ENCODE peak calls at places on chromosomes 12 and 14, in eight cellular contexts. T is AG08395; H is HEK293T; B is T-helper 2 cell treated with Interferon-gamma antibody and Interleukin-4, amounts not matched to agents 5 μg/mL and 100 μg/mL, for 36 hours; N is GM20000; Y is pulmonary artery endothelial cell; Z is NCI-H748 treated with DMSO at 0.1 percent for 48 hours; A is mesothelial cell of epicardium. O is an unnamed sample.
A peak's percentile ranks its signal among the peaks of the same experiment; 100 is the strongest.

GRCh38 chr12:84201976-84202375 is 710.6 kb downstream of the SLC6A15 start:
- DNase-seq in H (no peak), T (no peak), N (no peak), Z (no peak), B (no peak), A (no peak), Y (no peak), O (no peak)

GRCh38 chr12:51009038-51009437 is 17.1 kb downstream of the SLC11A2 start:
- DNase-seq in H (no peak), Z (no peak), B (peak; percentile 24), N (no peak), T (no peak), A (no peak), Y (no peak), O (no peak)

GRCh38 chr14:96895658-96896271 is 98.6 kb downstream of the VRK1 start:
- DNase-seq in N (peak; percentile 26), H (no peak), Z (no peak), B (no peak), T (no peak), A (no peak), Y (no peak), O (no peak)

GRCh38 chr12:94832780-94833760 is 170.4 kb downstream of the NDUFA12 start:
- DNase-seq in T (no peak), N (no peak), Y (no peak), A (peak; percentile 42), H (peak; percentile 63), B (no peak), Z (no peak), O (peak; percentile 66)

GRCh38 chr12:122067966-122068365 is 10.6 kb upstream of the MLXIP start:
- DNase-seq in B (peak; percentile 17), N (peak; percentile 85), A (no peak), Z (no peak), T (no peak), Y (no peak), H (no peak), O (no peak)

GRCh38 chr12:50242751-50243191 is 40.5 kb downstream of the LIMA1 start:
- DNase-seq in Y (no peak), B (no peak), T (peak; percentile 55), A (no peak), Z (no peak), N (no peak), H (no peak), O (no peak)

GRCh38 chr14:85824526-85824925 is 294.6 kb downstream of the FLRT2 start:
- DNase-seq in B (no peak), H (no peak), Z (peak; percentile 72), A (no peak), Y (no peak), N (no peak), T (no peak), O (no peak)

GRCh38 chr14:76083796-76084195 is 67.9 kb upstream of the GPATCH2L start:
- DNase-seq in B (no peak), T (no peak), H (no peak), N (no peak), Z (no peak), A (no peak), Y (no peak), O (no peak)

GRCh38 chr12:13041224-13041623 is 3.0 kb upstream of the FAM234B start:
- DNase-seq in A (no peak), Z (no peak), B (no peak), N (no peak), H (no peak), Y (no peak), T (no peak), O (no peak)

O was measured in iPS-NIHi11.